ENCODE peak calls at places on chromosomes 5 and 9, in five cellular contexts. O, D, C, J and N are unnamed samples.

GRCh38 chr5:91028518-91028956 is 354.6 kb downstream of the ARRDC3 start:
- DNase-seq in C (no peak), O (no peak), D (no peak), J (no peak), N (no peak)

GRCh38 chr9:101567725-101567993 is 27.1 kb downstream of the PPP3R2 start:
- DNase-seq in D (no peak), J (no peak), C (no peak), O (no peak), N (no peak)

GRCh38 chr5:79699766-79700400 is 10.2 kb downstream of the CMYA5 start:
- DNase-seq in D (no peak), C (no peak), O (no peak), J (no peak), N (no peak)

GRCh38 chr5:102762095-102762534 is 7.0 kb downstream of the PAM start:
- DNase-seq in C (peak), O (no peak), J (no peak), D (no peak), N (no peak)

GRCh38 chr5:180596668-180597231 is 5.5 kb upstream of the SCGB3A1 start:
- DNase-seq in J (no peak), O (peak), D (no peak), C (no peak), N (no peak)

GRCh38 chr5:156326718-156327259 is at the start of gene SGCD:
- DNase-seq in O (no peak), C (peak), D (no peak), J (no peak), N (no peak)

GRCh38 chr5:133109655-133110483 is 58.1 kb downstream of the HSPA4 start:
- DNase-seq in J (no peak), O (no peak), C (no peak), D (no peak), N (no peak)

GRCh38 chr9:6195714-6196360 is 19.8 kb upstream of the IL33 start:
- DNase-seq in O (no peak), C (no peak), J (no peak), D (no peak), N (no peak)

GRCh38 chr5:123119334-123119986 is 30.4 kb downstream of the PRDM6 start:
- DNase-seq in C (peak), O (no peak), J (no peak), D (no peak), N (peak)

GRCh38 chr5:175700991-175701390 is 43.1 kb downstream of the HRH2 start:
- DNase-seq in O (no peak), D (no peak), C (no peak), J (no peak), N (no peak)

GRCh38 chr5:151740336-151740942 is 18.0 kb downstream of the ATOX1 start:
- DNase-seq in C (peak), J (peak), D (peak), O (peak), N (peak)

GRCh38 chr5:178312900-178313299 is 80.3 kb upstream of the PHYKPL start:
- DNase-seq in C (no peak), D (no peak), J (no peak), O (no peak), N (no peak)

GRCh38 chr5:169385636-169386035 is 84.7 kb upstream of the SLIT3 start:
- DNase-seq in C (no peak), D (no peak), O (no peak), J (no peak), N (no peak)

GRCh38 chr5:40277161-40277906 is 402.4 kb upstream of the PTGER4 start:
- DNase-seq in C (no peak), J (peak), O (peak), D (no peak), N (no peak)

GRCh38 chr5:62560786-62561185 is 17.8 kb upstream of the LRRC70 start:
- DNase-seq in O (no peak), J (no peak), D (no peak), C (no peak), N (no peak)

GRCh38 chr9:2039294-2040180 is 24.4 kb downstream of the SMARCA2 start:
- DNase-seq in O (no peak), C (no peak), D (no peak), J (no peak), N (no peak)

GRCh38 chr5:9062873-9063272 is 483.0 kb downstream of the SEMA5A start:
- DNase-seq in C (no peak), D (no peak), J (no peak), O (no peak), N (no peak)

GRCh38 chr9:107952773-107953172 is 463.2 kb upstream of the KLF4 start:
- DNase-seq in C (peak), O (no peak), J (no peak), D (no peak), N (no peak)

GRCh38 chr5:97022898-97023297 is 87.0 kb downstream of the LNPEP start:
- DNase-seq in C (no peak), O (no peak), J (no peak), D (no peak), N (no peak)

GRCh38 chr5:83718195-83718825 is 2.3 kb downstream of the HAPLN1 start:
- DNase-seq in C (peak), O (peak), J (no peak), D (peak), N (peak)

GRCh38 chr9:12595400-12595799 is 97.8 kb upstream of the TYRP1 start:
- DNase-seq in D (no peak), O (no peak), J (no peak), C (no peak), N (no peak)

GRCh38 chr9:135306699-135307098 is 172.9 kb upstream of the PPP1R26 start:
- DNase-seq in O (no peak), C (no peak), D (no peak), J (no peak), N (no peak)

GRCh38 chr5:53560028-53560427 is 411 bp upstream of the NDUFS4 start:
- DNase-seq in D (no peak), J (no peak), C (no peak), O (no peak), N (no peak)

GRCh38 chr5:133469846-133470245 is 142.5 kb downstream of the FSTL4 start:
- DNase-seq in C (no peak), D (no peak), J (no peak), O (no peak), N (no peak)

GRCh38 chr5:7827602-7828001 is 23.3 kb downstream of the CFAP90 start:
- DNase-seq in C (no peak), J (no peak), D (no peak), O (no peak), N (no peak)

GRCh38 chr5:169291877-169292276 is 9.1 kb downstream of the SLIT3 start:
- DNase-seq in O (no peak), D (no peak), C (no peak), J (no peak), N (no peak)

GRCh38 chr5:68565427-68565826 is 349.9 kb downstream of the PIK3R1 start:
- DNase-seq in C (no peak), D (no peak), J (no peak), O (no peak), N (no peak)

GRCh38 chr5:174735498-174736350 is 11.3 kb downstream of the MSX2 start:
- DNase-seq in J (no peak), O (peak), C (no peak), D (no peak), N (no peak)

GRCh38 chr9:121222524-121223171 is 21.0 kb upstream of the RAB14 start:
- DNase-seq in O (no peak), C (peak), J (no peak), D (no peak), N (no peak)

GRCh38 chr9:127158995-127159801 is 36.8 kb upstream of the ANGPTL2 start:
- DNase-seq in C (peak), D (peak), O (peak), J (no peak), N (no peak)

GRCh38 chr5:56328753-56329560 is 95.8 kb upstream of the ANKRD55 start:
- DNase-seq in C (peak), J (peak), O (peak), D (no peak), N (peak)

GRCh38 chr9:4224181-4224580 is 75.7 kb downstream of the GLIS3 start:
- DNase-seq in J (no peak), C (no peak), O (no peak), D (no peak), N (no peak)

GRCh38 chr9:125106285-125106893 is 36.9 kb downstream of the SCAI start:
- DNase-seq in O (no peak), D (no peak), C (peak), J (no peak), N (no peak)

GRCh38 chr9:124810513-124811355 is 33.8 kb downstream of the OLFML2A start:
- DNase-seq in C (peak), J (no peak), D (no peak), O (no peak), N (peak)

GRCh38 chr5:67577424-67577823 is 380.8 kb upstream of the CD180 start:
- DNase-seq in C (peak), O (no peak), D (no peak), J (no peak), N (no peak)

GRCh38 chr9:34996181-34996904 is 6.8 kb downstream of the DNAJB5 start:
- DNase-seq in D (no peak), C (no peak), J (no peak), O (peak), N (no peak)

GRCh38 chr9:35827486-35827885 is 1.0 kb downstream of the FAM221B start:
- DNase-seq in D (no peak), J (no peak), O (no peak), C (peak), N (no peak)

GRCh38 chr9:13943176-13943575 is 370.8 kb downstream of the NFIB start:
- DNase-seq in O (no peak), D (no peak), J (no peak), C (no peak), N (no peak)

GRCh38 chr5:78537821-78538220 is 110.8 kb downstream of the LHFPL2 start:
- DNase-seq in J (no peak), D (no peak), O (no peak), C (peak), N (no peak)

GRCh38 chr9:129584136-129584535 is 36.8 kb downstream of the C9orf50 start:
- DNase-seq in J (peak), O (peak), C (peak), D (peak), N (peak)